ENCODE peak calls at places on chromosomes 3 and 15, in five cellular contexts. One of them, this sample, is unnamed.

GRCh38 chr3:177451940-177452484 is 254.7 kb upstream of the TBL1XR1 start:
- DNase-seq in AG04450: no peak
- DNase-seq in psoas muscle: no peak
- DNase-seq in neural progenitor cell: no peak
- DNase-seq in OCI-LY7: no peak
- DNase-seq in this sample: no peak

GRCh38 chr15:39266882-39267281 is 314.0 kb upstream of the THBS1 start:
- DNase-seq in AG04450: no peak
- DNase-seq in psoas muscle: no peak
- DNase-seq in neural progenitor cell: no peak
- DNase-seq in OCI-LY7: no peak
- DNase-seq in this sample: no peak

GRCh38 chr3:67082533-67083024 is 84.5 kb downstream of the KBTBD8 start:
- DNase-seq in AG04450: no peak
- DNase-seq in psoas muscle: no peak
- DNase-seq in neural progenitor cell: no peak
- DNase-seq in OCI-LY7: no peak
- DNase-seq in this sample: no peak

GRCh38 chr3:87793322-87793877 is 265.4 kb downstream of the CGGBP1 start:
- DNase-seq in AG04450: no peak
- DNase-seq in psoas muscle: no peak
- DNase-seq in neural progenitor cell: peak; percentile 1
- DNase-seq in OCI-LY7: no peak
- DNase-seq in this sample: no peak

GRCh38 chr3:50474717-50475116 is 28.7 kb downstream of the CACNA2D2 start:
- DNase-seq in AG04450: no peak
- DNase-seq in psoas muscle: no peak
- DNase-seq in neural progenitor cell: no peak
- DNase-seq in OCI-LY7: no peak
- DNase-seq in this sample: no peak

GRCh38 chr3:14371573-14372474 is 30.6 kb upstream of the SLC6A6 start:
- DNase-seq in AG04450: no peak
- DNase-seq in psoas muscle: peak; percentile 89
- DNase-seq in neural progenitor cell: no peak
- DNase-seq in OCI-LY7: no peak
- DNase-seq in this sample: peak; percentile 93

GRCh38 chr3:16286672-16287604 is 21.9 kb downstream of the OXNAD1 start:
- DNase-seq in AG04450: no peak
- DNase-seq in psoas muscle: no peak
- DNase-seq in neural progenitor cell: no peak
- DNase-seq in OCI-LY7: no peak
- DNase-seq in this sample: no peak

GRCh38 chr15:96237002-96237401 is 93.5 kb upstream of the NR2F2 start:
- DNase-seq in AG04450: no peak
- DNase-seq in psoas muscle: no peak
- DNase-seq in neural progenitor cell: no peak
- DNase-seq in OCI-LY7: no peak
- DNase-seq in this sample: no peak

GRCh38 chr15:60563539-60564404 is 84.8 kb upstream of the ICE2 start:
- DNase-seq in AG04450: no peak
- DNase-seq in psoas muscle: no peak
- DNase-seq in neural progenitor cell: no peak
- DNase-seq in OCI-LY7: no peak
- DNase-seq in this sample: no peak

GRCh38 chr3:7144696-7145308 is 283.9 kb downstream of the GRM7 start:
- DNase-seq in AG04450: no peak
- DNase-seq in psoas muscle: no peak
- DNase-seq in neural progenitor cell: peak; percentile 80
- DNase-seq in OCI-LY7: peak; percentile 44
- DNase-seq in this sample: no peak

GRCh38 chr15:50675524-50676144 is 11.0 kb downstream of the TRPM7 start:
- DNase-seq in AG04450: no peak
- DNase-seq in psoas muscle: no peak
- DNase-seq in neural progenitor cell: no peak
- DNase-seq in OCI-LY7: peak; percentile 25
- DNase-seq in this sample: no peak

GRCh38 chr3:127984241-127984975 is 67.8 kb upstream of the SEC61A1 start:
- DNase-seq in AG04450: no peak
- DNase-seq in psoas muscle: no peak
- DNase-seq in neural progenitor cell: no peak
- DNase-seq in OCI-LY7: no peak
- DNase-seq in this sample: no peak

GRCh38 chr15:50353999-50354837 is 780 bp downstream of the GABPB1 start:
- DNase-seq in AG04450: peak; percentile 76
- DNase-seq in psoas muscle: peak; percentile 43
- DNase-seq in neural progenitor cell: peak; percentile 70
- DNase-seq in OCI-LY7: peak; percentile 74
- DNase-seq in this sample: peak; percentile 74

GRCh38 chr15:64246364-64247189 is 83.8 kb upstream of the PPIB start:
- DNase-seq in AG04450: peak; percentile 51
- DNase-seq in psoas muscle: no peak
- DNase-seq in neural progenitor cell: no peak
- DNase-seq in OCI-LY7: no peak
- DNase-seq in this sample: no peak

GRCh38 chr3:22977650-22978289 is 225.4 kb upstream of the UBE2E2 start:
- DNase-seq in AG04450: no peak
- DNase-seq in psoas muscle: no peak
- DNase-seq in neural progenitor cell: no peak
- DNase-seq in OCI-LY7: no peak
- DNase-seq in this sample: no peak

GRCh38 chr3:119731545-119732343 is 28.9 kb downstream of the CFAP91 start:
- DNase-seq in AG04450: no peak
- DNase-seq in psoas muscle: no peak
- DNase-seq in neural progenitor cell: peak; percentile 65
- DNase-seq in OCI-LY7: no peak
- DNase-seq in this sample: no peak

GRCh38 chr3:197381371-197381770 is 83.0 kb upstream of the DLG1 start:
- DNase-seq in AG04450: no peak
- DNase-seq in psoas muscle: no peak
- DNase-seq in neural progenitor cell: no peak
- DNase-seq in OCI-LY7: no peak
- DNase-seq in this sample: no peak

GRCh38 chr3:52683611-52684010 is 2.1 kb downstream of the PBRM1 start:
- DNase-seq in AG04450: no peak
- DNase-seq in psoas muscle: no peak
- DNase-seq in neural progenitor cell: no peak
- DNase-seq in OCI-LY7: no peak
- DNase-seq in this sample: peak; percentile 85

GRCh38 chr3:65846936-65847335 is 191.8 kb downstream of the MAGI1 start:
- DNase-seq in AG04450: no peak
- DNase-seq in psoas muscle: no peak
- DNase-seq in neural progenitor cell: no peak
- DNase-seq in OCI-LY7: no peak
- DNase-seq in this sample: no peak

GRCh38 chr3:45608296-45608695 is 13.7 kb downstream of the LIMD1 start:
- DNase-seq in AG04450: no peak
- DNase-seq in psoas muscle: no peak
- DNase-seq in neural progenitor cell: no peak
- DNase-seq in OCI-LY7: no peak
- DNase-seq in this sample: peak; percentile 41
- H3K27ac ChIP-seq in AG04450: peak overlapping the region; percentile 47
- H3K27ac ChIP-seq in psoas muscle: peak overlapping the region; percentile 83
- H3K27ac ChIP-seq in neural progenitor cell: no peak overlapping the region
- H3K27ac ChIP-seq in OCI-LY7: no peak overlapping the region
- H3K27ac ChIP-seq in this sample: peak overlapping the region; percentile 32

GRCh38 chr15:87477759-87478687 is 778.5 kb downstream of the NTRK3 start:
- DNase-seq in AG04450: peak; percentile 41
- DNase-seq in psoas muscle: no peak
- DNase-seq in neural progenitor cell: peak; percentile 15
- DNase-seq in OCI-LY7: no peak
- DNase-seq in this sample: no peak
- TF ChIP-seq CTCF in AG04450: peak; percentile 29
- TF ChIP-seq CTCF in psoas muscle: no peak
- TF ChIP-seq CTCF in neural progenitor cell: peak; percentile 28
- TF ChIP-seq CTCF in OCI-LY7: peak; percentile 18
- TF ChIP-seq CTCF in this sample: no peak

GRCh38 chr15:80988148-80988796 is 1.3 kb downstream of the MESD start:
- DNase-seq in AG04450: no peak
- DNase-seq in psoas muscle: no peak
- DNase-seq in neural progenitor cell: no peak
- DNase-seq in OCI-LY7: no peak
- DNase-seq in this sample: no peak
- H3K27ac ChIP-seq in AG04450: no peak overlapping the region
- H3K27ac ChIP-seq in psoas muscle: no peak overlapping the region
- H3K27ac ChIP-seq in neural progenitor cell: no peak overlapping the region
- H3K27ac ChIP-seq in OCI-LY7: no peak overlapping the region
- H3K27ac ChIP-seq in this sample: no peak overlapping the region

GRCh38 chr3:98986073-98986472 is 84.6 kb upstream of the DCBLD2 start:
- DNase-seq in AG04450: peak; percentile 91
- DNase-seq in psoas muscle: no peak
- DNase-seq in neural progenitor cell: peak; percentile 79
- DNase-seq in OCI-LY7: peak; percentile 12
- DNase-seq in this sample: no peak
- TF ChIP-seq CTCF in AG04450: no peak
- TF ChIP-seq CTCF in psoas muscle: no peak
- TF ChIP-seq CTCF in neural progenitor cell: no peak
- TF ChIP-seq CTCF in OCI-LY7: no peak
- TF ChIP-seq CTCF in this sample: no peak

DNA sequence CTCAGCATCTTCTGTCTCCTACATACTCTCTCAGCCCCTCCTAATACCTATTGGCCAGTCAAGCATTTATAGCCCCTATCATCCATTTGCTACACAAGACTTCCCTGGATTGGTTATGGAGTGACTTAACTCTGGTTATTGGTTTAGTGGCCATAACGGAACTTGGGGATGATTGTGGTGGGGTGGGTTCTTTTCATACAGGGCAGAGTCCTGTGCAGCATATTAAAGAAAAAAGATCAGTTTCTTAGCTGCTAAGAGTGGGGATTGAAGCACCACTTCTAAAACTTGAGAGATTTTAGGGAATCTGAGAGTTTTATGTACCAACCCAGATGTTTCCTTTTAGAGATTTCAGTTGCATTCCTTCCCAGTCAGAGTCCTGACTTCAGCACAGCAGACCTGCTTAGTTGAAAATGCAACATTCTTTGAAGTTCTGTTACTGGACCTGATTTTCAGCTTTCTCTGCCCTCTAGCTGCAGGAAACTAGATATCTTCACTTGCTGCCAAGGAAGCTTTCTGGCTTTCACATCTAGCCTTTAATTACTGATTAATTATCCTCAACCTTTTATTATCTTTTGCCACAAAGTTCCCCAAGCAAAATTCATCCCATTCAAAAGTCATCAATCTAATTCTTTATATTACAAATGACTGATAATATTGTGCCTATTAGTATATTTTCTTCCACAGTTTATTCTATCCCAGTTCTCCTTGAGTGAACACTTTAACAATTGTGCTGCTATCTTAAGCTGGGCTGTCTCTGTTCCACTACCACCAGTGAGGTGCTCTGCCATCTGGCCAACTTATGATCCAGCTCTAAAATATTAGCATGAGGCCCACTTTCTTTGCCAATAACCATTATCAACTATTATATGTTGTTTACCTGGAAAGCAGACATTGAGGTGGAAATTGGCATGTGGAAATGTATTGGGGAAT is 906.0 kb upstream of the ALCAM start:
- DNase-seq in AG04450: peak; percentile 7
- DNase-seq in psoas muscle: no peak
- DNase-seq in neural progenitor cell: peak; percentile 53
- DNase-seq in OCI-LY7: peak; percentile 12
- DNase-seq in this sample: no peak
- H3K27ac ChIP-seq in AG04450: no peak overlapping the region
- H3K27ac ChIP-seq in psoas muscle: no peak overlapping the region
- H3K27ac ChIP-seq in neural progenitor cell: no peak overlapping the region
- H3K27ac ChIP-seq in OCI-LY7: no peak overlapping the region
- H3K27ac ChIP-seq in this sample: no peak overlapping the region

GRCh38 chr3:196003611-196004010 is 78.3 kb downstream of the TFRC start:
- DNase-seq in AG04450: no peak
- DNase-seq in psoas muscle: no peak
- DNase-seq in neural progenitor cell: no peak
- DNase-seq in OCI-LY7: no peak
- DNase-seq in this sample: no peak
- TF ChIP-seq CTCF in AG04450: no peak
- TF ChIP-seq CTCF in psoas muscle: no peak
- TF ChIP-seq CTCF in neural progenitor cell: no peak
- TF ChIP-seq CTCF in OCI-LY7: no peak
- TF ChIP-seq CTCF in this sample: no peak

DNA sequence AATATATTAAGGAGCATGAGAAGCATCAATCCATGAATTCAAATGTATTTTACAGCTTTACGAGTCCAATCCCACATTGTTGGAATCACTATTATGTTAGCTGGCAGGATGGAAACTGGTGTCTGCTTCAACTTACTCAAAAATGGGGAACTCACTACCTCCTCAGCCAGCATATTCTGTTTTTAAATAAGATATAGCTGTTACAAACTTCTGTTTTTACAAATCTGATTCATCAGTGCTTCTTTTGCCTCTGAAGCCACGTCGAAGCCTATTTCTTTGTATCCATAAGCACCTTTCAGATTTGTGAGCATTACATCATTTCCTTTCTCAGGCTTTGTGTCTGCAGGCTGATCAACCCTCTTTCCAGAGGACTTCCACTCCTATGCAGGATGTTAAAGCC is 105.9 kb downstream of the TPRG1 start:
- DNase-seq in AG04450: no peak
- DNase-seq in psoas muscle: no peak
- DNase-seq in neural progenitor cell: no peak
- DNase-seq in OCI-LY7: peak; percentile 22
- DNase-seq in this sample: no peak
- H3K27ac ChIP-seq in AG04450: no peak overlapping the region
- H3K27ac ChIP-seq in psoas muscle: no peak overlapping the region
- H3K27ac ChIP-seq in neural progenitor cell: no peak overlapping the region
- H3K27ac ChIP-seq in OCI-LY7: no peak overlapping the region
- H3K27ac ChIP-seq in this sample: no peak overlapping the region

This sample was measured in lower lobe of right lung.